ENCODE peak calls at places on chromosomes 13 and 19, in six cellular contexts. Z, C, P, S, Q and G are unnamed samples.

GRCh38 chr19:58196911-58197616 is 14.2 kb downstream of the ZNF274 start:
- DNase-seq in Z (no peak), C (no peak), P (no peak), S (no peak), Q (no peak), G (no peak)

GRCh38 chr13:24626449-24626848 is 53.8 kb upstream of the ATP12A start:
- DNase-seq in Z (no peak), C (no peak), P (no peak), S (no peak), Q (no peak), G (no peak)

GRCh38 chr13:111654531-111654930 is 334.1 kb downstream of the TEX29 start:
- DNase-seq in Z (no peak), C (no peak), P (no peak), S (no peak), Q (no peak), G (no peak)

GRCh38 chr13:112172017-112172416 is 105.1 kb downstream of the SOX1 start:
- DNase-seq in Z (no peak), C (no peak), P (no peak), S (no peak), Q (no peak), G (no peak)

GRCh38 chr13:28679628-28680027 is 20.7 kb downstream of the POMP start:
- DNase-seq in Z (no peak), C (peak), P (peak), S (no peak), Q (no peak), G (no peak)

GRCh38 chr13:107216046-107216715 is 648.2 kb upstream of the ARGLU1 start:
- DNase-seq in Z (no peak), C (no peak), P (no peak), S (no peak), Q (no peak), G (no peak)

GRCh38 chr19:13042443-13043130 is 47.3 kb downstream of the NFIX start:
- DNase-seq in Z (no peak), C (peak), P (no peak), S (no peak), Q (no peak), G (no peak)

GRCh38 chr13:107258599-107259187 is 690.8 kb upstream of the ARGLU1 start:
- DNase-seq in Z (no peak), C (no peak), P (no peak), S (no peak), Q (no peak), G (no peak)

GRCh38 chr19:39553082-39553652 is 13.2 kb upstream of the EID2 start:
- DNase-seq in Z (no peak), C (no peak), P (no peak), S (no peak), Q (no peak), G (no peak)

GRCh38 chr13:111202149-111202548 is 87.0 kb downstream of the ARHGEF7 start:
- DNase-seq in Z (no peak), C (no peak), P (no peak), S (no peak), Q (peak), G (no peak)

GRCh38 chr13:27080018-27080948 is 91.3 kb downstream of the USP12 start:
- DNase-seq in Z (no peak), C (peak), P (no peak), S (no peak), Q (no peak), G (no peak)

GRCh38 chr19:23286477-23286876 is 36.3 kb upstream of the ZNF724 start:
- DNase-seq in Z (no peak), C (no peak), P (no peak), S (no peak), Q (no peak), G (no peak)

DNA sequence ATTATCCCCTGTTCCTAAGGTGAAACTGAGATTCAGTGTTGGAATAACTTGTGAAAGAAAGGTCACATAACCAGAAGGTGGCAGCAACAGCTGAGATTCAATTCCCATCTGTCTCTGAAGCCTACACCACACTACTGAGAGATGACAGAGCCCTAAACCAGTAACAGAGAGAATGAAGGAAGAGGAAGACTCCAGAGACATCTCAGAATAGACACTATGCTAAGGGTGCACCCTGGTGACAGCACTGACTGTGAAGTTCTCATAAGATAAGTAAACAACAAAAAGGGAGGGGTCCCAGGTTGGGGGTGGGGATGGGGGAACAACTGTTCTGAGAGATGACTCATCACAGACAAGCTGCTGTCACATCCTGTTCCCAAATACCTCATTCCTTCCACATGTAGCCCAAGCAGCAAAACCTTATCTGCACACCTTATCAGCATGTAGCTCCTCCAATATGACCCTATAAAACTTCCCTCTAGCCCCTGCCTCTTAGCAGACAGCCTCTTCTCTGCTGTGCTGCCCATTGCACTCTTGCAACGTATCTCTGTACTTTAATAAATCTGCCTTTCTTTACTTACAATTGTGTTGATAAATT is 46.5 kb downstream of the UTP14C start:
- DNase-seq in Z (no peak), C (peak), P (no peak), S (no peak), Q (no peak), G (no peak)
- TF ChIP-seq CTCF in Z (no peak), C (peak), P (no peak), S (no peak), Q (no peak), G (peak)

DNA sequence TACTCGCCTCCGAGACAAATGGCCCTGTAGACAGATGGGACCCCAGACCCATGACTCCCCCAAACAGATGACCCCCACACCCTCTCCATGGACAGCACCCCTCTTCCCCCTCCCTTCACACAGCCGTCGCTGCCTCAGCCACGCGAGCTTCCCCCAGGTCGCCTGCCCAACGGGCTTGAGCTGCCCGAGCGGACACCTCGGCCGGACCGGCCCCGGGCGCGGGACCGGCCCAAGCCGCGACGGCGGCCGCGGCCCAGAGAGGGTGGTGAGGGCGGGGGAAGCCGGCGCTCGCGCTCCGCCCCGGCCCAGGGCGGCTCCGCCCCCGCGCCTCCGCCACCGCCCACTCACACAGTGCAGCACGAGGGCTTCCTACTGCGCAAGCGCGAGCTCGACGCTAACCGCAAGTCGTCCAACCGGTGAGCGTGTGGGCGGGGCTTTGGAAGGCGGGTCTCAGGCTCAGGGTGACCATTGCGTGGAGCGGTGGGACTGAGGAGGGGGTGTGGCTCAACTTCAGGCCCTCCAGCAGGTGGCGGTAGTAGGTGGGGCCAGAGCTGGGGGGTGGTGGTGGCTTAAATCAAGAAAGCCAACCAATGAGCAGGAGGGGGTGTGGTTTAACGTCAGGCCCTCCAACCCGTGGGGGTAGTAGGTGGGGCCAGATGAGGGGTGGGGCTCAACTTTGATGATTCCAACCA is 6.2 kb upstream of the SHKBP1 start:
- DNase-seq in Z (peak), C (peak), P (peak), S (peak), Q (peak), G (peak)
- TF ChIP-seq CTCF in Z (peak), C (peak), P (no peak), S (no peak), Q (no peak), G (no peak)

DNA sequence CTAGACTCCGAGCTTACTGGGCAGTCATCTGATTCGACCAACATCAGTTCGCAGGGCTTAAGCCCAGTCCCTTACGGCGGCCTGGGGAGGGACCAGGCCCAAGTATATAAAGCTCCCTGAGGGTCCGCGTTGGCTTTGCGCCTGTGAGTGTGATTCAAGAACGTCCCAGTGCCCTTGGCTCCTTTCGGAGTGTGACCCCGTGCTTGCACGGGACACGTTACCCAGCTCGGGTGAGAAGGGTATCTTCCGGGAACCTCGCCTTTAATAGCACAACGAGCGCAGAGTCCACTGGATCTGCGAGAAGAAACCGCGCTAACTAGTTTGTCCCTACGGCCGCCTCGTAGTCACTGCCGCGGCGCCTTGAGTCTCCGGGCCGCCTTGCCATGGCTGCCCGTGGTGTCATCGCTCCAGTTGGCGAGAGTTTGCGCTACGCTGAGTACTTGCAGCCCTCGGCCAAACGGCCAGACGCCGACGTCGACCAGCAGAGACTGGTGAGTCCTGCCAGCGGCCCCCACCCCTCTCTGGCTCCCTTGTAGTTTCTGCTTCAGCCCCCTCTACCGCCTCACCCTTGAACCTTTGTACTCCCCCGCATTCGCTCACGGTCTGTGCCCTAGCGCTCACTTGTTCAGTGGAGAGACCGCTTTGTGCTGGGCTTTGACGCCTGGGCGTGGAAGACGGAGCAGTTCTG is at the start of gene DNAJC15:
- DNase-seq in Z (peak), C (peak), P (peak), S (peak), Q (peak), G (peak)
- TF ChIP-seq CTCF in Z (no peak), C (peak), P (no peak), S (peak), Q (peak), G (peak)

GRCh38 chr19:1514295-1514661 is 1.5 kb upstream of the ADAMTSL5 start:
- DNase-seq in Z (no peak), C (no peak), P (no peak), S (no peak), Q (no peak), G (no peak)

GRCh38 chr19:1513492-1514294 is 874 bp upstream of the ADAMTSL5 start:
- DNase-seq in Z (peak), C (peak), P (peak), S (no peak), Q (no peak), G (no peak)

GRCh38 chr19:1511989-1512338 is 855 bp downstream of the ADAMTSL5 start:
- DNase-seq in Z (no peak), C (no peak), P (no peak), S (no peak), Q (no peak), G (no peak)

GRCh38 chr19:1511318-1511988 is 1.4 kb downstream of the ADAMTSL5 start:
- DNase-seq in Z (no peak), C (no peak), P (no peak), S (no peak), Q (no peak), G (no peak)

DNA sequence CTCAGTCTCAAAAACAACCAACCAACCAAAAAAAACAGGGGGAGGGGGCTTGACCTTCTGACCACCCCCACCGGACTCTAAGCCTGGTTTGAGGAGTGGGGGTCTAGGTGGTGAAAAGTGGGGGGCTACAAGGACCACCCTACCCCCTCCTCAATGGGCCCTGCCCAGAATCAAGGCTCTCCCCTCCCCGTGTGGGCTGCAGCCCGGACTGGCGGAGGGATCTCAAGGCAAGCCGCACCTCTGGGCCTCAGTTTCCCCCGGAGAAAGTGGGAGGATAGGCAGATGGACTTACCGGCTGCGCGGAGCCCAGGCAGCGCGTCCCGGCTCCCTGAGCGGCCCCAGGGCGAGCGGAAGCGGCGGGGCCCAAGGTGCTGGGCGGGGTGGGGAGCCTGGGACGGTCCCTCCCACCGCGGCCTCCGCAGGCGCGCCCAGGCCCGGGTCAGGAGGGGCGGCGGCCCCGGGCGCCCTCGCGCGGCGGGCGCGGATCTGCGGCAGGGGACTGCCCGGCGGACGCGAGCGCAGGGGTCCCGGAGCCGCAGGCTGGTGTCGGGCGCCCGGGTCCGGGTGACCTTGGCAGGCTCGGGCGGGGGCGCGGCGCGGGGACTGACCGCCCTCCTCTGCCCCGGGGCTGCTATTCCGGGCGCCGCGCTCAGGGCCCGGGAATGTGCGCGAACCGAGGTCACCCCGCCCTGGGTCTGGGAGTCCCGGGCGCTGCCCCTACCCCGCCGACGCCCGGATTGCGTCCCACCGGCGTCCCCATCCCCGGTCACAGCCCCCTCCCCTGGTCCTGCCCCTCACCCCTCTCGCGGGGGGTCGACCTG is at the start of gene ADAMTSL5:
- DNase-seq in Z (peak), C (peak), P (peak), S (no peak), Q (no peak), G (peak)
- TF ChIP-seq CTCF in Z (no peak), C (no peak), P (no peak), S (peak), Q (no peak), G (no peak)

GRCh38 chr19:33808399-33808798 is 11.7 kb downstream of the KCTD15 start:
- DNase-seq in Z (no peak), C (no peak), P (no peak), S (no peak), Q (no peak), G (no peak)

GRCh38 chr19:33810821-33811220 is 14.2 kb downstream of the KCTD15 start:
- DNase-seq in Z (no peak), C (no peak), P (no peak), S (no peak), Q (no peak), G (no peak)

GRCh38 chr19:33811246-33811645 is 14.6 kb downstream of the KCTD15 start:
- DNase-seq in Z (no peak), C (no peak), P (no peak), S (no peak), Q (no peak), G (no peak)

GRCh38 chr19:33811736-33812387 is 15.2 kb downstream of the KCTD15 start:
- DNase-seq in Z (no peak), C (no peak), P (no peak), S (no peak), Q (no peak), G (no peak)

GRCh38 chr19:33809960-33810359 is 13.3 kb downstream of the KCTD15 start:
- DNase-seq in Z (no peak), C (no peak), P (no peak), S (no peak), Q (no peak), G (no peak)
- TF ChIP-seq CTCF in Z (no peak), C (no peak), P (no peak), S (no peak), Q (no peak), G (no peak)